ENCODE peak calls at places on chromosomes 16 and 17, in four cellular contexts. C, U, Z and W are unnamed samples.

GRCh38 chr17:38740806-38741205 is 7.3 kb downstream of the PCGF2 start:
- DNase-seq in Z (no peak), C (no peak), U (no peak), W (no peak)

GRCh38 chr17:14165672-14166071 is 71.0 kb downstream of the CDRT15 start:
- DNase-seq in C (no peak), Z (no peak), U (no peak), W (no peak)

GRCh38 chr16:88920618-88921602 is 54.5 kb upstream of the PABPN1L start:
- DNase-seq in Z (peak; percentile 83), U (no peak), C (peak; percentile 16), W (peak; percentile 37)

GRCh38 chr17:61444831-61445230 is 7.4 kb upstream of the TBX4 start:
- DNase-seq in C (no peak), U (no peak), Z (no peak), W (no peak)

GRCh38 chr16:65002265-65002664 is 119.6 kb downstream of the CDH11 start:
- DNase-seq in U (no peak), Z (no peak), C (peak; percentile 40), W (no peak)

GRCh38 chr17:61058066-61058465 is 341.6 kb upstream of the TBX2 start:
- DNase-seq in C (no peak), U (no peak), Z (no peak), W (no peak)

GRCh38 chr16:3157229-3158013 is 22.6 kb downstream of the ZNF213 start:
- DNase-seq in Z (no peak), U (peak; percentile 68), C (peak; percentile 84), W (peak; percentile 79)

GRCh38 chr17:3949418-3949817 is 14.8 kb downstream of the ATP2A3 start:
- DNase-seq in U (no peak), Z (no peak), C (no peak), W (no peak)

GRCh38 chr16:12089492-12090161 is 113.1 kb downstream of the SNX29 start:
- DNase-seq in Z (peak; percentile 55), C (no peak), U (peak; percentile 38), W (no peak)

GRCh38 chr16:661184-661821 is 6.6 kb upstream of the RHOT2 start:
- DNase-seq in C (no peak), U (no peak), Z (no peak), W (no peak)

GRCh38 chr17:51164911-51165679 is 1.1 kb upstream of the NME2 start:
- DNase-seq in U (no peak), C (no peak), Z (no peak), W (no peak)

GRCh38 chr17:60102632-60103047 is 23.9 kb upstream of the HEATR6 start:
- DNase-seq in U (no peak), C (no peak), Z (no peak), W (peak; percentile 21)

GRCh38 chr17:16480995-16481394 is 11.0 kb downstream of the LRRC75A start:
- DNase-seq in U (no peak), C (no peak), Z (no peak), W (no peak)

GRCh38 chr16:84924339-84925091 is 86.8 kb downstream of the ZDHHC7 start:
- DNase-seq in C (no peak), U (no peak), Z (no peak), W (no peak)

GRCh38 chr16:86461037-86461436 is 49.3 kb upstream of the FOXF1 start:
- DNase-seq in U (no peak), C (no peak), Z (no peak), W (no peak)

GRCh38 chr17:82097919-82098168 is 192 bp downstream of the FASN start:
- DNase-seq in Z (no peak), U (no peak), C (no peak), W (no peak)

GRCh38 chr17:82097187-82097918 is 683 bp downstream of the FASN start:
- DNase-seq in Z (peak; percentile 50), C (peak; percentile 4), U (no peak), W (peak; percentile 49)

GRCh38 chr17:82096709-82097186 is 1.3 kb downstream of the FASN start:
- DNase-seq in Z (no peak), U (no peak), C (no peak), W (peak; percentile 10)

GRCh38 chr17:82098939-82099765 is 1.1 kb upstream of the FASN start:
- DNase-seq in U (peak; percentile 37), Z (no peak), C (no peak), W (peak; percentile 58)

DNA sequence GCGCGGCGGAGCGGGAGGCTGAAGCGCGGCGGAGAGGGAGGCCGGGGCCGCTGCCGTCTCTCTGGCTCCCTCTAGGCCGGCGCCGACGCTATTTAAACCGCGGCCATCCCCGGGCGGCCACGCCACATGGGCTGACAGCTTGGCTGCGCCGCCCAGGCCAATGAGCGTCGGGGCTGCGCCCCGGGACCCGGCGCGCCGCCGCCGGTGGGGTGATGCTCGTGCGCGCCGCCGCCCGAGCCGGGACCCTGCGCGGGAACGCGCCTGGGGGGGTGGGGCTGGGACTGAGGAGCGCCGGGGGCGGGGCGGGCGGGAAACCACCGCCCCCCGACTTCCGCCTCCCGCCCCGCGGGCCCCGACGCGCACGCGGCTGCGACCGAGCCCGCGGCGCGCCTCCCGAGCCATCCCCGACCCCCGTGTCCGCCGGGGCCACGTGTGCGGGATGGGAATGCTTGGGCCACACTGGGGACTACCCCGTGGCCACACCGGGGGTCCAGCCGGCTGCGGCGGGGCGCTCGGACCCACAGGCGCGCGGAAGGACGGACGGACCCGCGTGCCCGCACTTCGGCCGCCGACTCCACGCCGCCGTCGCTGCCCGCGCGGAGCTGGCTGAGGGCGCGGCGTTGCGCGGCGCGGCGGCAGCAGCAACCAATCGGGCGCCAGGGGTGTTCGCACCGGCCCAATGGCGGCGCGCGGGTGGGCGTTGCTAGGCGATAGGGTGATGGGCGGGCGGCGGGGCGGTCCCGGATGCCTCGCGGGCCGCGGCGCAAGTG is at the start of gene FASN:
- DNase-seq in U (peak; percentile 92), Z (peak; percentile 100), C (peak; percentile 73), W (peak; percentile 98)
- TF ChIP-seq CTCF in U (peak; percentile 13), Z (peak; percentile 64), C (peak; percentile 57), W (peak; percentile 38)

GRCh38 chr17:63476494-63476856 is 386 bp upstream of the ACE start:
- DNase-seq in C (no peak), Z (no peak), U (no peak), W (no peak)
- TF ChIP-seq CTCF in C (no peak), Z (no peak), U (no peak), W (no peak)

GRCh38 chr16:81405702-81406113 is 38.9 kb upstream of the CMIP start:
- DNase-seq in Z (no peak), C (peak; percentile 52), U (no peak), W (no peak)
- TF ChIP-seq CTCF in Z (no peak), C (peak; percentile 8), U (no peak), W (no peak)

GRCh38 chr16:57299009-57299718 is 14.7 kb upstream of the PLLP start:
- DNase-seq in Z (no peak), C (no peak), U (no peak), W (no peak)
- TF ChIP-seq CTCF in Z (no peak), C (no peak), U (no peak), W (no peak)

DNA sequence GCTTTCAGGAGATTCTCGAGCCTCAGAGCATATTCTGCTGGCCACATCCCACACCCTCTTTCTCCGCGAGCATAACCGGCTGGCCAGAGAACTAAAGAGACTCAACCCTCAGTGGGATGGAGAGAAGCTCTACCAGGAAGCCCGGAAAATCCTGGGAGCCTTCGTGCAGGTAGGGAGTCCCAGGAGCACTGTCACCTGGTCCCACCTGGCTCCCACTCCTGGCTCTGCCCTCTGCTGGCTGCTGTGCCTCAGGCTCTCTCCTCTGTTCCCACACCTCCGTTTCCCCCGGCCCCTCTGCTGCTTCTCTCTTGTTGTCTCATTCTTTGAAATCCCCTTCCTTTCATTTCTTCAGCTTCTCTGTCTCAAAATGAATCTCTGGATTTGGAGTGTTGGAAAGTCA is 16.4 kb downstream of the LPO start:
- DNase-seq in C (no peak), U (no peak), Z (no peak), W (no peak)
- TF ChIP-seq CTCF in C (no peak), U (no peak), Z (no peak), W (no peak)